ENCODE peak calls at places on chromosomes 13 and 19, in six cellular contexts. V is activated T-cell treated with anti-CD3 and anti-CD28 coated beads for 48 hours; J is GM12891; P is naive thymus-derived CD8-positive, alpha-beta T cell; C is GF-D8; D is stimulated activated CD4-positive, alpha-beta T cell treated with anti-CD3 and anti-CD28 coated beads, TNF-alpha, amount 100 ng/mL, for 48 hours. G is an unnamed sample.

GRCh38 chr19:18865106-18865972 is 30.6 kb downstream of the CERS1 start:
- DNase-seq in V (no peak), J (no peak), P (no peak), C (no peak), D (no peak), G (no peak)

GRCh38 chr19:17292301-17293074 is 10.7 kb downstream of the ABHD8 start:
- DNase-seq in V (peak), J (peak), P (peak), C (peak), D (peak), G (peak)

GRCh38 chr19:11152318-11153062 is 3.1 kb downstream of the SPC24 start:
- DNase-seq in V (no peak), J (no peak), P (no peak), C (no peak), D (no peak), G (no peak)

GRCh38 chr13:51317262-51317661 is 22.2 kb upstream of the SERPINE3 start:
- DNase-seq in V (no peak), J (no peak), P (no peak), C (no peak), D (no peak), G (no peak)

GRCh38 chr13:51934461-51935087 is 72.8 kb downstream of the CCDC70 start:
- DNase-seq in V (no peak), J (no peak), P (no peak), C (no peak), D (no peak), G (no peak)

GRCh38 chr19:36140289-36141038 is 598 bp downstream of the CAPNS1 start:
- DNase-seq in V (peak), J (peak), P (no peak), C (peak), D (no peak), G (peak)

GRCh38 chr13:30196025-30196424 is 111.3 kb downstream of the KATNAL1 start:
- DNase-seq in V (no peak), J (no peak), P (no peak), C (no peak), D (no peak), G (no peak)

GRCh38 chr19:3544742-3545668 is 6.0 kb downstream of the TEKTIP1 start:
- DNase-seq in V (peak), J (peak), P (peak), C (no peak), D (peak), G (peak)

GRCh38 chr19:4910594-4911273 is 1.4 kb downstream of the UHRF1 start:
- DNase-seq in V (no peak), J (no peak), P (no peak), C (peak), D (no peak), G (peak)

GRCh38 chr19:54137913-54138776 is 583 bp downstream of the CNOT3 start:
- DNase-seq in V (no peak), J (peak), P (peak), C (no peak), D (no peak), G (peak)

GRCh38 chr19:18362934-18363542 is 22.6 kb downstream of the PGPEP1 start:
- DNase-seq in V (no peak), J (no peak), P (no peak), C (no peak), D (no peak), G (no peak)

GRCh38 chr19:1575323-1576241 is 7.5 kb upstream of the MEX3D start:
- DNase-seq in V (no peak), J (no peak), P (no peak), C (no peak), D (no peak), G (no peak)

GRCh38 chr19:46741447-46741846 is 4.4 kb upstream of the FKRP start:
- DNase-seq in V (no peak), J (no peak), P (no peak), C (no peak), D (no peak), G (no peak)

GRCh38 chr19:44278181-44278690 is 18.6 kb downstream of the ZNF233 start:
- DNase-seq in V (no peak), J (no peak), P (no peak), C (no peak), D (no peak), G (no peak)

GRCh38 chr19:2477732-2478191 is 1.8 kb downstream of the GADD45B start:
- DNase-seq in V (no peak), J (no peak), P (no peak), C (no peak), D (no peak), G (peak)

G was measured in stimulated activated naive CD8-positive, alpha-beta T cell treated with anti-CD3 and anti-CD28 coated beads, Interleukin-15, amount 100 ng/mL, for 72 hours.